ENCODE peak calls at places on chromosomes 13 and 19, in six cellular contexts. One of them, this sample, is unnamed.

GRCh38 chr13:110306960-110307696 is at the start of the genes COL4A1 and COL4A2:
- DNase-seq in A549: no peak
- DNase-seq in GM23338: peak
- DNase-seq in HCT116: no peak
- DNase-seq in mammary epithelial cell: peak
- DNase-seq in K562: no peak
- DNase-seq in this sample: peak

GRCh38 chr13:30410705-30411125 is 11.6 kb upstream of the UBE2L5 start:
- DNase-seq in A549: no peak
- DNase-seq in GM23338: no peak
- DNase-seq in HCT116: no peak
- DNase-seq in mammary epithelial cell: no peak
- DNase-seq in K562: no peak
- DNase-seq in this sample: peak

GRCh38 chr19:48509467-48510194 is 2.0 kb downstream of the LMTK3 start:
- DNase-seq in A549: no peak
- DNase-seq in GM23338: peak
- DNase-seq in HCT116: no peak
- DNase-seq in mammary epithelial cell: no peak
- DNase-seq in K562: peak
- DNase-seq in this sample: no peak

GRCh38 chr19:12749938-12750521 is 1.6 kb upstream of the BEST2 start:
- DNase-seq in A549: no peak
- DNase-seq in GM23338: peak
- DNase-seq in HCT116: no peak
- DNase-seq in mammary epithelial cell: no peak
- DNase-seq in K562: no peak
- DNase-seq in this sample: peak

GRCh38 chr13:41590643-41591042 is 133.3 kb downstream of the RGCC start:
- DNase-seq in A549: no peak
- DNase-seq in GM23338: no peak
- DNase-seq in HCT116: no peak
- DNase-seq in mammary epithelial cell: peak
- DNase-seq in K562: no peak
- DNase-seq in this sample: peak

GRCh38 chr13:30429721-30430694 is 7.7 kb downstream of the UBE2L5 start:
- DNase-seq in A549: peak
- DNase-seq in GM23338: no peak
- DNase-seq in HCT116: peak
- DNase-seq in mammary epithelial cell: peak
- DNase-seq in K562: peak
- DNase-seq in this sample: peak

GRCh38 chr13:98366959-98367358 is 189.9 kb upstream of the RNF113B start:
- DNase-seq in A549: no peak
- DNase-seq in GM23338: no peak
- DNase-seq in HCT116: no peak
- DNase-seq in mammary epithelial cell: no peak
- DNase-seq in K562: no peak
- DNase-seq in this sample: no peak

GRCh38 chr13:47484564-47484963 is 516.5 kb downstream of the SUCLA2 start:
- DNase-seq in A549: no peak
- DNase-seq in GM23338: no peak
- DNase-seq in HCT116: no peak
- DNase-seq in mammary epithelial cell: peak
- DNase-seq in K562: no peak
- DNase-seq in this sample: peak

GRCh38 chr13:33678084-33678483 is 139.9 kb upstream of the RFC3 start:
- DNase-seq in A549: no peak
- DNase-seq in GM23338: peak
- DNase-seq in HCT116: no peak
- DNase-seq in mammary epithelial cell: no peak
- DNase-seq in K562: peak
- DNase-seq in this sample: no peak

GRCh38 chr13:20997301-20998061 is 63.9 kb downstream of the LATS2 start:
- DNase-seq in A549: no peak
- DNase-seq in GM23338: peak
- DNase-seq in HCT116: no peak
- DNase-seq in mammary epithelial cell: peak
- DNase-seq in K562: no peak
- DNase-seq in this sample: peak

GRCh38 chr13:39607876-39608275 is 4.9 kb upstream of the LHFPL6 start:
- DNase-seq in A549: no peak
- DNase-seq in GM23338: no peak
- DNase-seq in HCT116: no peak
- DNase-seq in mammary epithelial cell: no peak
- DNase-seq in K562: no peak
- DNase-seq in this sample: no peak

GRCh38 chr19:52601025-52601973 is 31.2 kb downstream of the ZNF701 start:
- DNase-seq in A549: no peak
- DNase-seq in GM23338: peak
- DNase-seq in HCT116: peak
- DNase-seq in mammary epithelial cell: peak
- DNase-seq in K562: peak
- DNase-seq in this sample: peak

GRCh38 chr13:45863716-45864590 is 12.4 kb upstream of the SIAH3 start:
- DNase-seq in A549: no peak
- DNase-seq in GM23338: peak
- DNase-seq in HCT116: no peak
- DNase-seq in mammary epithelial cell: no peak
- DNase-seq in K562: no peak
- DNase-seq in this sample: no peak

GRCh38 chr13:48775804-48776203 is 122.1 kb downstream of the CYSLTR2 start:
- DNase-seq in A549: no peak
- DNase-seq in GM23338: no peak
- DNase-seq in HCT116: no peak
- DNase-seq in mammary epithelial cell: peak
- DNase-seq in K562: no peak
- DNase-seq in this sample: peak

GRCh38 chr19:48480151-48480475 is 10.9 kb downstream of the CYTH2 start:
- DNase-seq in A549: no peak
- DNase-seq in GM23338: peak
- DNase-seq in HCT116: no peak
- DNase-seq in mammary epithelial cell: no peak
- DNase-seq in K562: no peak
- DNase-seq in this sample: no peak

GRCh38 chr13:59745395-59745788 is 418.3 kb downstream of the DIAPH3 start:
- DNase-seq in A549: no peak
- DNase-seq in GM23338: no peak
- DNase-seq in HCT116: no peak
- DNase-seq in mammary epithelial cell: peak
- DNase-seq in K562: no peak
- DNase-seq in this sample: peak

GRCh38 chr13:113768018-113768905 is 9.2 kb downstream of the TMEM255B start:
- DNase-seq in A549: no peak
- DNase-seq in GM23338: no peak
- DNase-seq in HCT116: no peak
- DNase-seq in mammary epithelial cell: no peak
- DNase-seq in K562: no peak
- DNase-seq in this sample: no peak

GRCh38 chr19:14156971-14157717 is 20.8 kb upstream of the ASF1B start:
- DNase-seq in A549: no peak
- DNase-seq in GM23338: no peak
- DNase-seq in HCT116: no peak
- DNase-seq in mammary epithelial cell: no peak
- DNase-seq in K562: no peak
- DNase-seq in this sample: no peak

DNA sequence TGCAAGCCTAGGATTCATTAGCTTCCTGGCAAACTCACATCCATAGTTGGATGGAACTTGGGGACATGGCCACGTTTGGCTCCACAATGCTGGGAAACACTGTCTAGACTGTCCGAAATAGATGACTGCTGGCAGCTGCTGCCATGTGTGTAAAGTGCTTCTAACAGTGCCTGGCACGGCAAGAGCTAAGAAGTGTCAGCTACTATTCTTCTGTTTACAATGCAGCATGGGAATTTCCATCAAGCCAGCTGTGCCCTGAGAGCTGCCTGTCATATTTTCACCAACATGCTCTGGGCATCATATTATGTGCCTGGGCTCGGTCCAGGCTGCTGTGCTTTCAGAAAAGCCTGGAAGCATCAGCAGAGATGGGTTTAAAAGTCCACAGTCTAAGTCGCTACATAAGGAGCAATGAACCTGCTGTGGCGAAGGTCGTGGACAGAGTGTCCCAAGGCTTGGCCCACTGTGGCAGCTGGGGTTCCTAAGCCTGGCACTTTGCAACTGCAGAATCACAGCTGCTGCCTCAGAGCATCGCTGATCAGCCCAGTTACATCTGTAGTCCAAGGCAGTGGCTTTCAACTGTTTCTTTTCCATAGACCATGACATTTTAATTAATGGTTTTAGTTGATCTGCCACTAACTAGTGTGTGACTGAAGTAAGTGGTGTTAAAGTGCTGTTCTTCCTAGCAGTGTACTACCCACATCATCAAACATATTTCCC is 95.6 kb upstream of the C1QTNF9B start:
- DNase-seq in A549: no peak
- DNase-seq in GM23338: no peak
- DNase-seq in HCT116: no peak
- DNase-seq in mammary epithelial cell: no peak
- DNase-seq in K562: no peak
- DNase-seq in this sample: no peak
- H3K4me2 ChIP-seq in A549: no peak
- H3K4me2 ChIP-seq in GM23338: no peak
- H3K4me2 ChIP-seq in HCT116: no peak
- H3K4me2 ChIP-seq in mammary epithelial cell: no peak
- H3K4me2 ChIP-seq in K562: no peak
- H3K4me2 ChIP-seq in this sample: no peak

DNA sequence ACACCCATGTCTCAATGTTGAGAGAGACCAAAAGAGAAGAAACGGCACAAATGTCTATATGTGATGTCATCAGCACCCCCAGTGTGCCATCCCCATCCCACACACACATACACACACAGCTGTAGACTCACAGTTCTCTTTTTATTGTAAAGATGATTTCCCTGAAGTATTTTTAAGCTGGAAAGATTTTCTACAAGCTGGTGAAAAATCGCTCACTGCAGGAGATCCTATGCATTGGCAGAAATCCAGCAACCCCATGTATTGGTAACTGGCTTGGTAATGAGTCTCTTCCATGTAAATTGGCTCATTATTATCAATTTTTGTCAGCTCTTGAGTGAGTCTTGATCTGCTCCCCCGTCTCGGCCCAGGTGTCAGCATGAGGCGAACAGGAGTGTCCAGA is 107.1 kb upstream of the UQCRFS1 start:
- DNase-seq in A549: no peak
- DNase-seq in GM23338: no peak
- DNase-seq in HCT116: no peak
- DNase-seq in mammary epithelial cell: no peak
- DNase-seq in K562: no peak
- DNase-seq in this sample: no peak
- H3K4me2 ChIP-seq in A549: no peak
- H3K4me2 ChIP-seq in GM23338: no peak
- H3K4me2 ChIP-seq in HCT116: no peak
- H3K4me2 ChIP-seq in mammary epithelial cell: no peak
- H3K4me2 ChIP-seq in K562: no peak
- H3K4me2 ChIP-seq in this sample: no peak

GRCh38 chr19:15328312-15328711 is 4.0 kb downstream of the BRD4 start:
- DNase-seq in A549: no peak
- DNase-seq in GM23338: no peak
- DNase-seq in HCT116: no peak
- DNase-seq in mammary epithelial cell: no peak
- DNase-seq in K562: no peak
- DNase-seq in this sample: no peak
- H3K4me2 ChIP-seq in A549: peak
- H3K4me2 ChIP-seq in GM23338: peak
- H3K4me2 ChIP-seq in HCT116: no peak
- H3K4me2 ChIP-seq in mammary epithelial cell: peak
- H3K4me2 ChIP-seq in K562: peak
- H3K4me2 ChIP-seq in this sample: peak

GRCh38 chr19:19151418-19151817 is 13.1 kb upstream of the TMEM161A start:
- DNase-seq in A549: no peak
- DNase-seq in GM23338: no peak
- DNase-seq in HCT116: no peak
- DNase-seq in mammary epithelial cell: no peak
- DNase-seq in K562: no peak
- DNase-seq in this sample: no peak
- H3K4me2 ChIP-seq in A549: no peak
- H3K4me2 ChIP-seq in GM23338: no peak
- H3K4me2 ChIP-seq in HCT116: no peak
- H3K4me2 ChIP-seq in mammary epithelial cell: no peak
- H3K4me2 ChIP-seq in K562: no peak
- H3K4me2 ChIP-seq in this sample: no peak

GRCh38 chr19:1256646-1257474 is 8.5 kb downstream of the MIDN start:
- DNase-seq in A549: no peak
- DNase-seq in GM23338: no peak
- DNase-seq in HCT116: no peak
- DNase-seq in mammary epithelial cell: no peak
- DNase-seq in K562: no peak
- DNase-seq in this sample: no peak
- H3K4me2 ChIP-seq in A549: peak
- H3K4me2 ChIP-seq in GM23338: no peak
- H3K4me2 ChIP-seq in HCT116: no peak
- H3K4me2 ChIP-seq in mammary epithelial cell: no peak
- H3K4me2 ChIP-seq in K562: no peak
- H3K4me2 ChIP-seq in this sample: peak

GRCh38 chr13:106520205-106521004 is 15.1 kb downstream of the EFNB2 start:
- DNase-seq in A549: no peak
- DNase-seq in GM23338: peak
- DNase-seq in HCT116: no peak
- DNase-seq in mammary epithelial cell: no peak
- DNase-seq in K562: no peak
- DNase-seq in this sample: no peak
- H3K4me2 ChIP-seq in A549: no peak
- H3K4me2 ChIP-seq in GM23338: peak
- H3K4me2 ChIP-seq in HCT116: no peak
- H3K4me2 ChIP-seq in mammary epithelial cell: no peak
- H3K4me2 ChIP-seq in K562: no peak
- H3K4me2 ChIP-seq in this sample: peak

GRCh38 chr13:23963947-23964346 is 66.6 kb upstream of the C1QTNF9B start:
- DNase-seq in A549: no peak
- DNase-seq in GM23338: no peak
- DNase-seq in HCT116: no peak
- DNase-seq in mammary epithelial cell: no peak
- DNase-seq in K562: no peak
- DNase-seq in this sample: peak

GRCh38 chr13:23966691-23967615 is 69.7 kb upstream of the C1QTNF9B start:
- DNase-seq in A549: no peak
- DNase-seq in GM23338: no peak
- DNase-seq in HCT116: no peak
- DNase-seq in mammary epithelial cell: no peak
- DNase-seq in K562: no peak
- DNase-seq in this sample: no peak

GRCh38 chr13:23963184-23963931 is 66.1 kb upstream of the C1QTNF9B start:
- DNase-seq in A549: no peak
- DNase-seq in GM23338: no peak
- DNase-seq in HCT116: no peak
- DNase-seq in mammary epithelial cell: no peak
- DNase-seq in K562: no peak
- DNase-seq in this sample: no peak

GRCh38 chr13:23965346-23965745 is 68.0 kb upstream of the C1QTNF9B start:
- DNase-seq in A549: no peak
- DNase-seq in GM23338: no peak
- DNase-seq in HCT116: no peak
- DNase-seq in mammary epithelial cell: no peak
- DNase-seq in K562: no peak
- DNase-seq in this sample: no peak

GRCh38 chr13:23966221-23966690 is 69.0 kb upstream of the C1QTNF9B start:
- DNase-seq in A549: no peak
- DNase-seq in GM23338: no peak
- DNase-seq in HCT116: no peak
- DNase-seq in mammary epithelial cell: no peak
- DNase-seq in K562: no peak
- DNase-seq in this sample: no peak
- H3K4me2 ChIP-seq in A549: no peak
- H3K4me2 ChIP-seq in GM23338: no peak
- H3K4me2 ChIP-seq in HCT116: no peak
- H3K4me2 ChIP-seq in mammary epithelial cell: peak
- H3K4me2 ChIP-seq in K562: no peak
- H3K4me2 ChIP-seq in this sample: no peak

GRCh38 chr13:64239372-64239771 is 2823.7 kb upstream of the PCDH20 start:
- DNase-seq in A549: no peak
- DNase-seq in GM23338: peak
- DNase-seq in HCT116: no peak
- DNase-seq in mammary epithelial cell: no peak
- DNase-seq in K562: no peak
- DNase-seq in this sample: peak
- H3K4me2 ChIP-seq in A549: no peak
- H3K4me2 ChIP-seq in GM23338: no peak
- H3K4me2 ChIP-seq in HCT116: no peak
- H3K4me2 ChIP-seq in mammary epithelial cell: peak
- H3K4me2 ChIP-seq in K562: no peak
- H3K4me2 ChIP-seq in this sample: peak